ENCODE peak calls at places on chromosomes 16 and 17, in five cellular contexts. One of them, this sample, is unnamed.

GRCh38 chr17:49187301-49187700 is 23.1 kb downstream of the GNGT2 start:
- DNase-seq in activated CD4-positive, alpha-beta T cell treated with anti-CD3 and anti-CD28 coated beads, Interleukin-2, amount 50 U/mL, for 24 hours: no peak
- DNase-seq in cardiac fibroblast: no peak
- DNase-seq in NCI-H2081: no peak
- DNase-seq in A172: no peak
- DNase-seq in this sample: no peak

GRCh38 chr17:40666366-40666765 is 1.4 kb upstream of the KRT222 start:
- DNase-seq in NCI-H2081: no peak
- DNase-seq in activated CD4-positive, alpha-beta T cell treated with anti-CD3 and anti-CD28 coated beads, Interleukin-2, amount 50 U/mL, for 24 hours: no peak
- DNase-seq in A172: no peak
- DNase-seq in cardiac fibroblast: no peak
- DNase-seq in this sample: no peak

GRCh38 chr17:82671071-82671470 is 22.8 kb upstream of the WDR45B start:
- DNase-seq in NCI-H2081: no peak
- DNase-seq in activated CD4-positive, alpha-beta T cell treated with anti-CD3 and anti-CD28 coated beads, Interleukin-2, amount 50 U/mL, for 24 hours: no peak
- DNase-seq in A172: no peak
- DNase-seq in cardiac fibroblast: no peak
- DNase-seq in this sample: no peak

GRCh38 chr17:848402-848801 is 66.2 kb downstream of the MRM3 start:
- DNase-seq in activated CD4-positive, alpha-beta T cell treated with anti-CD3 and anti-CD28 coated beads, Interleukin-2, amount 50 U/mL, for 24 hours: no peak
- DNase-seq in A172: no peak
- DNase-seq in cardiac fibroblast: no peak
- DNase-seq in NCI-H2081: no peak
- DNase-seq in this sample: no peak

GRCh38 chr17:73770115-73770848 is 126.0 kb upstream of the SDK2 start:
- DNase-seq in NCI-H2081: peak
- DNase-seq in activated CD4-positive, alpha-beta T cell treated with anti-CD3 and anti-CD28 coated beads, Interleukin-2, amount 50 U/mL, for 24 hours: no peak
- DNase-seq in A172: peak
- DNase-seq in cardiac fibroblast: peak
- DNase-seq in this sample: no peak

GRCh38 chr17:51135956-51136355 is 15.3 kb upstream of the SPAG9 start:
- DNase-seq in cardiac fibroblast: no peak
- DNase-seq in NCI-H2081: no peak
- DNase-seq in A172: no peak
- DNase-seq in activated CD4-positive, alpha-beta T cell treated with anti-CD3 and anti-CD28 coated beads, Interleukin-2, amount 50 U/mL, for 24 hours: no peak
- DNase-seq in this sample: no peak

GRCh38 chr17:78147315-78147998 is 1.3 kb downstream of the C17orf99 start:
- DNase-seq in NCI-H2081: no peak
- DNase-seq in cardiac fibroblast: no peak
- DNase-seq in A172: no peak
- DNase-seq in activated CD4-positive, alpha-beta T cell treated with anti-CD3 and anti-CD28 coated beads, Interleukin-2, amount 50 U/mL, for 24 hours: no peak
- DNase-seq in this sample: no peak

GRCh38 chr16:75382611-75383010 is 50.7 kb downstream of the CFDP1 start:
- DNase-seq in activated CD4-positive, alpha-beta T cell treated with anti-CD3 and anti-CD28 coated beads, Interleukin-2, amount 50 U/mL, for 24 hours: no peak
- DNase-seq in NCI-H2081: no peak
- DNase-seq in cardiac fibroblast: no peak
- DNase-seq in A172: no peak
- DNase-seq in this sample: no peak

GRCh38 chr16:27315333-27316037 is 1.7 kb downstream of the IL4R start:
- DNase-seq in A172: peak
- DNase-seq in NCI-H2081: no peak
- DNase-seq in cardiac fibroblast: peak
- DNase-seq in activated CD4-positive, alpha-beta T cell treated with anti-CD3 and anti-CD28 coated beads, Interleukin-2, amount 50 U/mL, for 24 hours: peak
- DNase-seq in this sample: no peak

GRCh38 chr16:26826500-26826899 is 240.2 kb upstream of the C16orf82 start:
- DNase-seq in A172: no peak
- DNase-seq in NCI-H2081: no peak
- DNase-seq in activated CD4-positive, alpha-beta T cell treated with anti-CD3 and anti-CD28 coated beads, Interleukin-2, amount 50 U/mL, for 24 hours: no peak
- DNase-seq in cardiac fibroblast: no peak
- DNase-seq in this sample: peak

GRCh38 chr16:21950782-21951521 is 2.2 kb upstream of the UQCRC2 start:
- DNase-seq in NCI-H2081: peak
- DNase-seq in A172: peak
- DNase-seq in cardiac fibroblast: peak
- DNase-seq in activated CD4-positive, alpha-beta T cell treated with anti-CD3 and anti-CD28 coated beads, Interleukin-2, amount 50 U/mL, for 24 hours: no peak
- DNase-seq in this sample: no peak

GRCh38 chr17:8706431-8706830 is 38.2 kb downstream of the CCDC42 start:
- DNase-seq in cardiac fibroblast: no peak
- DNase-seq in activated CD4-positive, alpha-beta T cell treated with anti-CD3 and anti-CD28 coated beads, Interleukin-2, amount 50 U/mL, for 24 hours: no peak
- DNase-seq in A172: no peak
- DNase-seq in NCI-H2081: no peak
- DNase-seq in this sample: no peak

GRCh38 chr16:65195998-65196397 is 74.1 kb upstream of the CDH11 start:
- DNase-seq in activated CD4-positive, alpha-beta T cell treated with anti-CD3 and anti-CD28 coated beads, Interleukin-2, amount 50 U/mL, for 24 hours: no peak
- DNase-seq in A172: no peak
- DNase-seq in cardiac fibroblast: peak
- DNase-seq in NCI-H2081: no peak
- DNase-seq in this sample: no peak